ENCODE peak calls at places on chromosomes 11 and 22, in six cellular contexts. O is breast epithelium, T is stomach, B is SK-N-SH, H is GM23338, G is HCT116. S is an unnamed sample.

GRCh38 chr22:42022162-42022847 is 23.7 kb downstream of the WBP2NL start:
- DNase-seq in O (no peak), T (no peak), B (no peak), H (no peak), G (no peak), S (no peak)

GRCh38 chr11:68135161-68135560 is 14.0 kb upstream of the CHKA start:
- DNase-seq in O (no peak), T (no peak), B (no peak), H (no peak), G (no peak), S (no peak)

GRCh38 chr11:127074151-127074761 is 73.7 kb upstream of the KIRREL3 start:
- DNase-seq in O (no peak), T (no peak), B (peak; percentile 36), H (peak; percentile 50), G (no peak), S (peak; percentile 16)

GRCh38 chr11:112274007-112274783 is 13.5 kb upstream of the PLET1 start:
- DNase-seq in O (no peak), T (no peak), B (no peak), H (no peak), G (no peak), S (peak; percentile 45)

GRCh38 chr11:76062733-76063132 is 143.6 kb downstream of the WNT11 start:
- DNase-seq in O (no peak), T (no peak), B (no peak), H (no peak), G (no peak), S (no peak)

GRCh38 chr22:21693333-21693998 is 27.7 kb downstream of the PPIL2 start:
- DNase-seq in O (no peak), T (no peak), B (no peak), H (no peak), G (no peak), S (no peak)

GRCh38 chr22:17217179-17217578 is 2.1 kb downstream of the ADA2 start:
- DNase-seq in O (no peak), T (no peak), B (no peak), H (peak; percentile 86), G (no peak), S (no peak)

GRCh38 chr22:23681026-23681809 is 9.6 kb upstream of the RGL4 start:
- DNase-seq in O (no peak), T (peak; percentile 9), B (no peak), H (no peak), G (no peak), S (no peak)

GRCh38 chr22:22721681-22722309 is 77.4 kb downstream of the GGTLC2 start:
- DNase-seq in O (no peak), T (no peak), B (no peak), H (no peak), G (no peak), S (no peak)

GRCh38 chr22:50684986-50685385 is 12.4 kb downstream of the SHANK3 start:
- DNase-seq in O (no peak), T (peak; percentile 13), B (peak; percentile 13), H (no peak), G (no peak), S (no peak)

GRCh38 chr22:21100149-21101032 is 54.6 kb downstream of the LRRC74B start:
- DNase-seq in O (no peak), T (no peak), B (no peak), H (no peak), G (no peak), S (no peak)

GRCh38 chr11:82732734-82733443 is 775 bp downstream of the FAM181B start:
- DNase-seq in O (no peak), T (no peak), B (peak; percentile 87), H (peak; percentile 60), G (no peak), S (peak; percentile 40)

GRCh38 chr22:31087744-31088215 is 6.7 kb downstream of the SMTN start:
- DNase-seq in O (no peak), T (no peak), B (peak; percentile 8), H (no peak), G (no peak), S (no peak)
- TF ChIP-seq POLR2AphosphoS5 in O (no peak), T (no peak), B (no peak), H (no peak), G (no peak), S (no peak)

GRCh38 chr11:70313945-70314344 is 43.5 kb downstream of the PPFIA1 start:
- DNase-seq in O (no peak), T (no peak), B (no peak), H (no peak), G (no peak), S (no peak)

GRCh38 chr11:70315726-70316125 is 45.2 kb downstream of the PPFIA1 start:
- DNase-seq in O (no peak), T (no peak), B (no peak), H (no peak), G (no peak), S (no peak)

GRCh38 chr11:70317576-70318305 is 47.3 kb downstream of the PPFIA1 start:
- DNase-seq in O (no peak), T (no peak), B (no peak), H (no peak), G (no peak), S (no peak)

GRCh38 chr11:70312401-70313357 is 42.2 kb downstream of the PPFIA1 start:
- DNase-seq in O (no peak), T (no peak), B (no peak), H (peak; percentile 57), G (no peak), S (peak; percentile 81)

GRCh38 chr11:70314730-70315129 is 44.2 kb downstream of the PPFIA1 start:
- DNase-seq in O (no peak), T (no peak), B (no peak), H (no peak), G (no peak), S (no peak)
- TF ChIP-seq POLR2AphosphoS5 in O (no peak), T (no peak), B (no peak), H (no peak), G (no peak), S (no peak)

DNA sequence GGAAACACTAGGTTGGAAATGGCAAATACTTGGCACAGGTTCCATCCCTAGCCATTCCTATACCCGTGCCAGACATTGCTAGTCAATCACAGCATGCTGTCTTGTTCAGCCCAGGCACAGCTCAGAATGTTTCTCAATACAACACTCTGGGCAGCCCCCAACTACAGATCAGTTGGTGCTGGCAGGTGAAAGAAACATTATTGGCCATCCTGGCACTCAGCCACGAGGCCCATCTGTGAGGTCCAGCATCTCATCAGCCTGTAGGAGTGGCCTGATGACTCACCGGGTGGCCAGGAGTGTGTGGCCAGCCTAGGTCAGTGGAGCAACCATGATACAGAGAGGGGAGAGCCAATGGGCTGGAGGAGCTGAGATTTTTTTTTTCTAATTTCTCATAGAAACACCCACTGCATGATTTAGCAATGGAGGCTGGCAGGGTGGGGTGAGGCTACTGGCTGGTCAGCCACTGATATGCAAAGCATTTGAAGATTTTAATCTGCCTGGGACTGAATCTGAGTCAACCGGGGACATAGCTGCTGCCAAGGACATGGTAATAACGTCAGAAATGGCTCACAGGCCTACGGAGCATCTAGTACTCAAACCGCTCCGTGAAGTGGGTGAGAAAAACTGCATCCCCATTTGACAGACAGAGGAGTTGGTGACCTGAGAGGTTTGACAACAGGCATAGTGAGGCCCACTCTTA is 5.4 kb downstream of the MYO18B start:
- DNase-seq in O (no peak), T (peak; percentile 74), B (peak; percentile 85), H (no peak), G (peak; percentile 45), S (peak; percentile 71)
- TF ChIP-seq POLR2AphosphoS5 in O (peak; percentile 17), T (no peak), B (peak; percentile 23), H (no peak), G (no peak), S (no peak)

DNA sequence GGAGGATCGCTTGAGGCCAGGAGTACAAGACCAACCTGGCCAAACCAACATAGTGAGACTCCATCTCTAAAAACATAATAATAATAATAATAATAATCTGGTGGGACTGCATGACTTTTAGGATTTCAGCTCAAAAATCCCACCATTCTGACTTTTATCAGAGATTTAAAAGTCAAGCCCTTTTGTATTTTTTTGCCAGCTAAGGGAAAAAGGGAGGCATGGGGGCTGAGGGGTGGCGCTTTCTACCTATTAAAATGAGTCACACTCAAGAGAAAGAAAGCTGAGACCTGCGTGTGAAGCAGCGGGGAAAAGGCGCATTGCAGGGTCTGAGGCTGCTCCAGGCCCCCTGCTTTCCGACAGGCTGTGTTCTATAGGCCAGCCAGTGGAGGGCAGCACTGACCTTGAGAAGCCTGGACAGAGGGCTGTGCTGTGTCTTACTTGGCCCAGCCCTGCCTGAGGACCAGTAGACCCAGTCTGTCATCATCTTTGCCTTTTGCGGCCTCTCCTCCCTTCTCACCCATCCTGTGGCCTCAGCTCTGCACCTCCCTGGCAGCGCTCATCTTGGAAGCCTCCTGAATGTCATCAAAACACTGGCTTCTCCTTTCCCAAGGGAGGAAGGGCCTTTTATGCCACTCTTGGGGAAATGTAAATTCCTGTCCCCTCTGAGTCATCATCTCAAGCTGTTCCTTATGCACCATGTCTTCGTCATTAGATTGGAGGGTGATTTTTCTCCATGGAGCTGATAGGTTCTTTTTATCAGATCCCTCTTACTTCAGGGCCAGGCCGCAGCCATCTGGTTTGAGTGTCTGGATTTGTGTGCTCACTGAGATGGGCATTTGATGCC is 12.7 kb upstream of the MAPK8IP1 start:
- DNase-seq in O (no peak), T (peak; percentile 39), B (peak; percentile 88), H (peak; percentile 95), G (peak; percentile 41), S (peak; percentile 76)
- TF ChIP-seq POLR2AphosphoS5 in O (no peak), T (no peak), B (no peak), H (no peak), G (no peak), S (no peak)

DNA sequence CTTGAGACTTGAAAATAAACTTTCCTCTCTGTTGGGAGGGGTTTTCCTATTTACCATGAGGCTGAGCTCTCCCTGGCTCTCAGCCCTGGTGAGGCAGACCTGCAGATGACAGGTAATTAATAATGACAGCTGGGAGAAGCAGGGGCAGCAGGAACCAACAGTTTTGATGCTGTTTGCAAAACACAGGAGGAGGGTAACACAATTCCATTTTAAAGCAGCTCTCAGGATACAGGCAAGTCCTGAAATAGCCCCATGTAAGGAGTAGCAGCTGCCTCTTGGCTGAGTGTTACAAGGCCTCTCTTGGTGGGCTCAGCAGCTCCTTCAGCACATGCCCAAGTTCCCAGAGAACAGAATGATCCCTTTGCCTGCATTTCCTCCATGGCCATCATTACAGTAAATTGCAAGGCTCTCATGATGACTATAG is 13.3 kb downstream of the PARVA start:
- DNase-seq in O (no peak), T (no peak), B (no peak), H (no peak), G (no peak), S (no peak)
- TF ChIP-seq POLR2AphosphoS5 in O (no peak), T (peak; percentile 7), B (no peak), H (no peak), G (no peak), S (no peak)

GRCh38 chr11:62566247-62566646 is 7.4 kb downstream of the EEF1G start:
- DNase-seq in O (no peak), T (no peak), B (no peak), H (no peak), G (no peak), S (no peak)
- TF ChIP-seq POLR2AphosphoS5 in O (no peak), T (no peak), B (no peak), H (no peak), G (no peak), S (no peak)

DNA sequence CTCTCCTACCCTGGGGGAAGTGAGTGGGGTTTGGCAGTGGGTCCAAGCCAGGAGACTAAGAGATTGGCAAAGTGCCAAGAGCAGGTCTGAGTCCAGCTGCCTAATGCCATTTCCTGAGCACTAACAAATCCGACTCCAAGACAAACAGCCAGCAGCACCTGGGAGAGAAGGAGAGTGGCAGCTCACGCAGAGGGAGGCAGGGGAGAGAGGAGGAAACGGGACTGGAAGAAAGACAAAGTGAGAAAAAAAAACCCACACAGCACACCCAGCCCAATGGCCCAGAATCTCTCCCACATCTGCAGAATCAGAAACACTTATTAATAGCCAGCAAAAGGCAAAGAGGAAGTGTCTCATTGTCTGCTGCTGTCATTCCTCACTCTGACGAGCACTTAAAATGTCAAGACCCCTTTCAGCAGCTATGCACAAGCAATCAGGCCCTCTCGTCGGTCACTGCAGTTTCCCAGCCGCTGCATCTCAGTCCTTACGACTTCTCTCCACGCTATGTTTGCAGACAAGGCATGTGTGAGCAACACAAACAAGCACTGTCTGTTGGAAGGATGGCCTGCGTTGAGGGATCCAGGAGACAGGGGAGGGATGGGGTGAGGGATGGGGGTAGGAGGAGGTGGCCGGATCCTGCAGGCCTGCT is 558.4 kb upstream of the CADM1 start:
- DNase-seq in O (peak; percentile 18), T (no peak), B (peak; percentile 55), H (no peak), G (no peak), S (no peak)
- TF ChIP-seq POLR2AphosphoS5 in O (no peak), T (no peak), B (no peak), H (no peak), G (no peak), S (no peak)